ENCODE peak calls at places on chromosomes 6 and 20, in six cellular contexts. Y, R, V, N, P and K are unnamed samples.
A peak's percentile ranks its signal among the peaks of the same experiment; 100 is the strongest.

GRCh38 chr6:903746-904145 is 210.8 kb upstream of the EXOC2 start:
- DNase-seq in P (no peak), R (no peak), Y (peak; percentile 20), V (no peak), N (no peak), K (no peak)

GRCh38 chr6:165049362-165049761 is 260.0 kb downstream of the C6orf118 start:
- DNase-seq in V (no peak), N (no peak), Y (peak; percentile 48), P (no peak), R (no peak), K (peak; percentile 38)

GRCh38 chr6:127547909-127548649 is 28.9 kb upstream of the C6orf58 start:
- DNase-seq in R (no peak), V (no peak), Y (peak; percentile 14), P (no peak), N (no peak), K (peak; percentile 19)

GRCh38 chr6:118873239-118873638 is 20.7 kb upstream of the ASF1A start:
- DNase-seq in N (no peak), V (no peak), P (no peak), Y (no peak), R (no peak), K (no peak)

GRCh38 chr6:89023591-89024441 is 56.7 kb upstream of the PNRC1 start:
- DNase-seq in R (no peak), Y (peak; percentile 16), N (no peak), V (no peak), P (no peak), K (no peak)

GRCh38 chr20:32021091-32021490 is 10.9 kb downstream of the CCM2L start:
- DNase-seq in V (no peak), Y (no peak), N (no peak), R (no peak), P (no peak), K (no peak)

GRCh38 chr6:16154904-16155303 is 26.0 kb downstream of the MYLIP start:
- DNase-seq in V (no peak), N (no peak), Y (peak; percentile 40), P (no peak), R (no peak), K (no peak)

GRCh38 chr20:17611540-17612286 is 41.8 kb downstream of the DSTN start:
- DNase-seq in V (no peak), R (no peak), Y (peak; percentile 68), N (peak; percentile 39), P (peak; percentile 80), K (peak; percentile 51)

GRCh38 chr6:48542191-48542590 is 431.2 kb upstream of the PTCHD4 start:
- DNase-seq in N (no peak), R (no peak), V (no peak), P (no peak), Y (peak; percentile 51), K (no peak)

GRCh38 chr6:139109558-139109957 is 25.3 kb upstream of the HECA start:
- DNase-seq in N (no peak), R (no peak), V (no peak), P (no peak), Y (peak; percentile 33), K (peak; percentile 58)

GRCh38 chr6:62452586-62452985 is 166.6 kb upstream of the KHDRBS2 start:
- DNase-seq in Y (no peak), V (no peak), N (no peak), P (no peak), R (no peak), K (no peak)

GRCh38 chr6:35725721-35726438 is 11.0 kb upstream of the ARMC12 start:
- DNase-seq in P (peak; percentile 85), Y (peak; percentile 94), V (no peak), N (no peak), R (no peak), K (no peak)

GRCh38 chr6:142414462-142414861 is 112.7 kb downstream of the ADGRG6 start:
- DNase-seq in R (no peak), P (no peak), N (no peak), Y (no peak), V (no peak), K (no peak)

GRCh38 chr6:132907915-132908314 is 93.5 kb downstream of the RPS12 start:
- DNase-seq in N (no peak), R (no peak), Y (peak; percentile 65), V (no peak), P (no peak), K (no peak)

GRCh38 chr20:11248691-11249178 is 574.9 kb upstream of the JAG1 start:
- DNase-seq in N (no peak), Y (no peak), R (no peak), P (no peak), V (no peak), K (no peak)

GRCh38 chr20:40980828-40981310 is 47.8 kb upstream of the TOP1 start:
- DNase-seq in P (no peak), Y (no peak), R (no peak), N (no peak), V (no peak), K (no peak)

GRCh38 chr6:136959471-136959891 is 37.4 kb downstream of the SLC35D3 start:
- DNase-seq in V (no peak), R (no peak), P (peak; percentile 80), Y (no peak), N (no peak), K (no peak)

GRCh38 chr6:75602164-75602896 is 650 bp downstream of the SENP6 start:
- DNase-seq in V (no peak), P (peak; percentile 92), R (peak; percentile 40), Y (peak; percentile 52), N (peak; percentile 70), K (peak; percentile 59)

GRCh38 chr6:12296255-12296573 is 6.1 kb downstream of the EDN1 start:
- DNase-seq in Y (peak; percentile 82), V (no peak), P (no peak), N (no peak), R (no peak), K (peak; percentile 53)

GRCh38 chr6:143005816-143006215 is 54.9 kb upstream of the AIG1 start:
- DNase-seq in Y (no peak), V (no peak), N (no peak), P (no peak), R (no peak), K (no peak)

GRCh38 chr6:54493138-54493537 is 184.9 kb downstream of the TINAG start:
- DNase-seq in N (no peak), R (no peak), Y (peak; percentile 70), P (no peak), V (no peak), K (peak; percentile 42)

GRCh38 chr6:3535716-3536435 is 79.0 kb upstream of the SLC22A23 start:
- DNase-seq in P (no peak), N (no peak), R (no peak), V (no peak), Y (no peak), K (no peak)

GRCh38 chr6:89500486-89501020 is 67.6 kb downstream of the ANKRD6 start:
- DNase-seq in N (no peak), P (no peak), V (no peak), R (no peak), Y (no peak), K (no peak)

GRCh38 chr20:13396036-13396435 is 175.0 kb downstream of the ISM1 start:
- DNase-seq in R (no peak), V (no peak), Y (no peak), P (no peak), N (no peak), K (no peak)

GRCh38 chr6:26251354-26252081 is 113.5 kb upstream of the BTN3A2 start:
- DNase-seq in P (peak; percentile 86), Y (peak; percentile 96), V (no peak), R (no peak), N (peak; percentile 71), K (peak; percentile 87)

GRCh38 chr6:106509420-106510089 is 119.7 kb downstream of the RTN4IP1 start:
- DNase-seq in V (no peak), P (no peak), Y (peak; percentile 19), R (no peak), N (no peak), K (no peak)